ENCODE peak calls at places on chromosomes 4 and X, in six cellular contexts. B, R, U, Z, O and D are unnamed samples.

GRCh38 chr4:26020083-26020668 is 106.2 kb downstream of the SMIM20 start:
- DNase-seq in B (no peak), R (no peak), U (no peak), Z (no peak), O (no peak), D (no peak)

GRCh38 chr4:95761441-95761840 is 78.5 kb upstream of the PDHA2 start:
- DNase-seq in B (no peak), R (no peak), U (no peak), Z (no peak), O (no peak), D (no peak)

GRCh38 chr4:110631582-110632505 is 9.0 kb upstream of the PITX2 start:
- DNase-seq in B (no peak), R (peak), U (peak), Z (peak), O (peak), D (no peak)

GRCh38 chr4:42167709-42168108 is 15.3 kb upstream of the BEND4 start:
- DNase-seq in B (no peak), R (no peak), U (no peak), Z (no peak), O (no peak), D (no peak)

GRCh38 chr4:7815562-7815961 is 124.1 kb downstream of the AFAP1 start:
- DNase-seq in B (no peak), R (no peak), U (no peak), Z (no peak), O (no peak), D (no peak)

GRCh38 chr4:114208747-114209146 is 229.3 kb upstream of the ARSJ start:
- DNase-seq in B (no peak), R (no peak), U (no peak), Z (no peak), O (no peak), D (peak)

GRCh38 chr4:173414456-173414855 is 15.5 kb upstream of the SCRG1 start:
- DNase-seq in B (no peak), R (no peak), U (no peak), Z (no peak), O (no peak), D (no peak)

GRCh38 chr4:169270810-169271691 is at the start of gene SH3RF1:
- DNase-seq in B (no peak), R (no peak), U (peak), Z (peak), O (peak), D (no peak)

GRCh38 chrX:20547649-20548051 is 280.9 kb upstream of the RPS6KA3 start:
- DNase-seq in B (no peak), R (peak), U (no peak), Z (no peak), O (no peak), D (peak)

GRCh38 chrX:139120760-139121159 is 409.2 kb upstream of the FGF13 start:
- DNase-seq in B (no peak), R (no peak), U (no peak), Z (no peak), O (no peak), D (no peak)

GRCh38 chr4:118783887-118784286 is 52.0 kb downstream of the SEC24D start:
- DNase-seq in B (no peak), R (peak), U (no peak), Z (no peak), O (no peak), D (no peak)

GRCh38 chrX:150361777-150362351 is 1.3 kb upstream of the MAMLD1 start:
- DNase-seq in B (peak), R (no peak), U (peak), Z (peak), O (no peak), D (no peak)

GRCh38 chrX:152871260-152871659 is 26.6 kb upstream of the ZNF185 start:
- DNase-seq in B (no peak), R (no peak), U (no peak), Z (no peak), O (no peak), D (no peak)

GRCh38 chrX:7120578-7121219 is 26.8 kb upstream of the STS start:
- DNase-seq in B (no peak), R (peak), U (no peak), Z (no peak), O (peak), D (no peak)

GRCh38 chr4:105472871-105473339 is 957 bp downstream of the PPA2 start:
- DNase-seq in B (peak), R (no peak), U (peak), Z (no peak), O (peak), D (no peak)

GRCh38 chrX:84363054-84363453 is 139.2 kb downstream of the HDX start:
- DNase-seq in B (no peak), R (no peak), U (no peak), Z (no peak), O (no peak), D (no peak)

GRCh38 chr4:5036239-5036638 is 15.0 kb upstream of the STK32B start:
- DNase-seq in B (no peak), R (no peak), U (no peak), Z (no peak), O (no peak), D (no peak)

GRCh38 chrX:127317159-127317558 is 497.6 kb downstream of the PRR32 start:
- DNase-seq in B (no peak), R (no peak), U (no peak), Z (no peak), O (no peak), D (no peak)

GRCh38 chr4:8105303-8106100 is 53.1 kb downstream of the ABLIM2 start:
- DNase-seq in B (no peak), R (no peak), U (peak), Z (no peak), O (peak), D (no peak)

GRCh38 chr4:138235419-138235952 is 6.7 kb downstream of the SLC7A11 start:
- DNase-seq in B (no peak), R (peak), U (no peak), Z (no peak), O (no peak), D (no peak)

GRCh38 chrX:110454336-110454735 is 95.7 kb downstream of the RTL9 start:
- DNase-seq in B (no peak), R (no peak), U (no peak), Z (no peak), O (no peak), D (no peak)

GRCh38 chr4:188341428-188341827 is 202.2 kb downstream of the TRIML1 start:
- DNase-seq in B (no peak), R (no peak), U (no peak), Z (no peak), O (no peak), D (no peak)

GRCh38 chrX:5595570-5595969 is 633.1 kb downstream of the NLGN4X start:
- DNase-seq in B (no peak), R (no peak), U (no peak), Z (no peak), O (no peak), D (no peak)

GRCh38 chr4:48778431-48779094 is 1.5 kb downstream of the FRYL start:
- DNase-seq in B (no peak), R (no peak), U (no peak), Z (no peak), O (no peak), D (no peak)

GRCh38 chr4:8471211-8471875 is 30.8 kb downstream of the TRMT44 start:
- DNase-seq in B (no peak), R (no peak), U (no peak), Z (no peak), O (no peak), D (no peak)

GRCh38 chr4:87375719-87376291 is 15.2 kb downstream of the HSD17B11 start:
- DNase-seq in B (no peak), R (peak), U (peak), Z (no peak), O (peak), D (peak)

GRCh38 chrX:83469551-83469950 is 38.5 kb upstream of the POU3F4 start:
- DNase-seq in B (no peak), R (no peak), U (peak), Z (no peak), O (no peak), D (no peak)

GRCh38 chrX:64204252-64204651 is 1.3 kb downstream of the AMER1 start:
- DNase-seq in B (no peak), R (no peak), U (peak), Z (peak), O (no peak), D (no peak)

GRCh38 chr4:101075536-101075935 is 271.8 kb downstream of the PPP3CA start:
- DNase-seq in B (no peak), R (no peak), U (no peak), Z (no peak), O (no peak), D (no peak)

GRCh38 chrX:41732260-41732659 is 8.3 kb downstream of the GPR82 start:
- DNase-seq in B (no peak), R (no peak), U (peak), Z (no peak), O (no peak), D (no peak)

GRCh38 chr4:85762204-85762884 is 287.4 kb downstream of the ARHGAP24 start:
- DNase-seq in B (no peak), R (no peak), U (no peak), Z (no peak), O (no peak), D (no peak)

GRCh38 chrX:110123331-110123782 is 120.4 kb downstream of the TMEM164 start:
- DNase-seq in B (no peak), R (no peak), U (no peak), Z (no peak), O (no peak), D (peak)

GRCh38 chr4:38004062-38004461 is 43.9 kb downstream of the PTTG2 start:
- DNase-seq in B (no peak), R (no peak), U (no peak), Z (no peak), O (no peak), D (no peak)

GRCh38 chr4:23717528-23718248 is 172.2 kb downstream of the PPARGC1A start:
- DNase-seq in B (no peak), R (peak), U (no peak), Z (no peak), O (peak), D (no peak)

GRCh38 chr4:48483777-48484493 is 792 bp downstream of the SLC10A4 start:
- DNase-seq in B (no peak), R (no peak), U (peak), Z (no peak), O (no peak), D (no peak)

GRCh38 chrX:107324493-107325310 is 118.3 kb downstream of the DNAAF6 start:
- DNase-seq in B (no peak), R (peak), U (peak), Z (peak), O (no peak), D (no peak)

GRCh38 chr4:73103799-73104503 is 34.4 kb upstream of the COX18 start:
- DNase-seq in B (no peak), R (no peak), U (no peak), Z (no peak), O (no peak), D (peak)